ENCODE peak calls at places on chromosome 19, in eight cellular contexts. Y is small intestine, T is PC-9, Q is astrocyte, N is brain microvascular endothelial cell, U is SJCRH30, L is esophagus squamous epithelium, R is left ventricle myocardium inferior. B is an unnamed sample.
A peak's percentile ranks its signal among the peaks of the same experiment; 100 is the strongest.

GRCh38 chr19:19154768-19155494 is 15.1 kb downstream of the MEF2B start:
- DNase-seq in Y (no peak), T (no peak), Q (no peak), N (no peak), U (no peak), L (no peak), R (no peak), B (no peak)

GRCh38 chr19:10431254-10431942 is 11.1 kb downstream of the PDE4A start:
- DNase-seq in Y (peak; percentile 36), T (no peak), Q (no peak), N (no peak), U (no peak), L (no peak), R (peak; percentile 32), B (no peak)

GRCh38 chr19:10112037-10112751 is 701 bp downstream of the P2RY11 start:
- DNase-seq in Y (no peak), T (no peak), Q (no peak), N (no peak), U (no peak), L (no peak), R (no peak), B (no peak)

GRCh38 chr19:39919976-39920375 is 14.5 kb downstream of the FCGBP start:
- DNase-seq in Y (no peak), T (peak; percentile 64), Q (no peak), N (no peak), U (no peak), L (no peak), R (no peak), B (no peak)

GRCh38 chr19:34263745-34264237 is 9.4 kb downstream of the GARRE1 start:
- DNase-seq in Y (no peak), T (no peak), Q (no peak), N (no peak), U (no peak), L (no peak), R (no peak), B (no peak)

GRCh38 chr19:48296963-48297734 is 27.3 kb downstream of the ZNF114 start:
- DNase-seq in Y (no peak), T (no peak), Q (no peak), N (no peak), U (no peak), L (no peak), R (no peak), B (no peak)

GRCh38 chr19:48575931-48576622 is 24.1 kb downstream of the SULT2B1 start:
- DNase-seq in Y (no peak), T (no peak), Q (no peak), N (no peak), U (no peak), L (no peak), R (no peak), B (no peak)

GRCh38 chr19:10817291-10818038 is 18.5 kb downstream of the TMED1 start:
- DNase-seq in Y (no peak), T (no peak), Q (peak; percentile 84), N (peak; percentile 91), U (no peak), L (no peak), R (no peak), B (no peak)

GRCh38 chr19:4523306-4524110 is 5.2 kb upstream of the PLIN4 start:
- DNase-seq in Y (peak; percentile 25), T (no peak), Q (no peak), N (no peak), U (peak; percentile 63), L (no peak), R (peak; percentile 51), B (peak; percentile 53)

GRCh38 chr19:19056636-19057275 is 7.0 kb upstream of the SLC25A42 start:
- DNase-seq in Y (no peak), T (no peak), Q (no peak), N (no peak), U (no peak), L (no peak), R (no peak), B (no peak)

GRCh38 chr19:6677924-6678689 is 8.1 kb upstream of the TNFSF14 start:
- DNase-seq in Y (no peak), T (no peak), Q (no peak), N (no peak), U (no peak), L (no peak), R (no peak), B (peak; percentile 18)

GRCh38 chr19:34471906-34472305 is 9.7 kb upstream of the WTIP start:
- DNase-seq in Y (no peak), T (no peak), Q (no peak), N (no peak), U (no peak), L (no peak), R (no peak), B (no peak)

GRCh38 chr19:45470147-45471081 is 2.6 kb downstream of the FOSB start:
- DNase-seq in Y (no peak), T (peak; percentile 82), Q (peak; percentile 91), N (peak; percentile 53), U (no peak), L (no peak), R (no peak), B (no peak)

DNA sequence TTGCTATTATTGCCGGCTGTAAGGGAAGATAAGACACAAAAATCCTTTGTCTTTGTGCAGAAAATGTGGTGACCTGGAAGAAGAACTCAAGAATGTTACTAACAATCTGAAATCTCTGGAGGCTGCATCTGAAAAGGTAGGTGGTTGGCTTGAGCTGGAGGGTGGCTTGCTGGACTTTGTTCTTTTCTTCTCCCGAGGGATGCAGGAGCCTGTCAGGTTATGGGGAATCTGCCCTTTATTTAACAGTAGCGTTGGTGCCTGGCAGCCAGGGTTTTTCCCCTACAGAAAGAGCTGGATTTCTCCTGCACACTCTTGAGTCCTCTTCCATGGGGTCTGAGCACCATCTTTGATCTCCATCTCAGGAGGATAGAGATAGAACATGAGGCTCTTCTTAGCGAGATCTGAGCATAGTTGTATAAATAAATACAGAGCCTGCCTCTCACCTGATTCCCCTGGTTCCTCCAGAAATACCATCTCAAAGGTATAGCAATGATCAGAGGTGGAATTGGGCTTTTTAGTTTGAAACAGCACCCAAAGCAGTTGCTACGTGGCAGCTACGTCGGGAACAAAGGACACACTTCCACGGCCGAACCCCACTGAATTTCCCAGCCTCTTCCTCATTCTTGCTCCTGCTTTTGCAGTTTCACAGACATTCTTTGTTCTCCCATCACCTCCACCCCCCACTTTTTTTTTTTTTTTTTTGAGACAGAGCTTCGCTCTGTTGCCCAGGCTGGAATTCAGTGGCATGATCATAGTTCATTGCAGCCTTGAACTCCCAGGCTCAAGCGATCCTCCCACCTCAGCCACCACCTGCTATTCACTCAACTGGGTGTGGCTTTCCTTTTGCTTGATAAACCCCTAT is 12.9 kb downstream of the TPM4 start:
- DNase-seq in Y (peak; percentile 67), T (no peak), Q (no peak), N (no peak), U (no peak), L (no peak), R (no peak), B (no peak)
- H3K27me3 ChIP-seq in Y (no peaks in the 10 kb centered on the region), T (no peaks in the 10 kb centered on the region), Q (no peaks in the 10 kb centered on the region), N (no peaks in the 10 kb centered on the region), U (no peaks in the 10 kb centered on the region), L (no peaks in the 10 kb centered on the region), R (no peaks in the 10 kb centered on the region), B (no peaks in the 10 kb centered on the region)

GRCh38 chr19:42272535-42272897 is 3.5 kb downstream of the CIC start:
- DNase-seq in Y (no peak), T (no peak), Q (no peak), N (no peak), U (no peak), L (no peak), R (no peak), B (no peak)

GRCh38 chr19:42269518-42270345 is 680 bp downstream of the CIC start:
- DNase-seq in Y (no peak), T (no peak), Q (no peak), N (no peak), U (no peak), L (no peak), R (no peak), B (no peak)

GRCh38 chr19:42270346-42271044 is 1.4 kb downstream of the CIC start:
- DNase-seq in Y (peak; percentile 68), T (peak; percentile 59), Q (peak; percentile 58), N (peak; percentile 70), U (no peak), L (no peak), R (no peak), B (no peak)

GRCh38 chr19:42271861-42272534 is 2.9 kb downstream of the CIC start:
- DNase-seq in Y (no peak), T (no peak), Q (no peak), N (no peak), U (no peak), L (no peak), R (no peak), B (no peak)

DNA sequence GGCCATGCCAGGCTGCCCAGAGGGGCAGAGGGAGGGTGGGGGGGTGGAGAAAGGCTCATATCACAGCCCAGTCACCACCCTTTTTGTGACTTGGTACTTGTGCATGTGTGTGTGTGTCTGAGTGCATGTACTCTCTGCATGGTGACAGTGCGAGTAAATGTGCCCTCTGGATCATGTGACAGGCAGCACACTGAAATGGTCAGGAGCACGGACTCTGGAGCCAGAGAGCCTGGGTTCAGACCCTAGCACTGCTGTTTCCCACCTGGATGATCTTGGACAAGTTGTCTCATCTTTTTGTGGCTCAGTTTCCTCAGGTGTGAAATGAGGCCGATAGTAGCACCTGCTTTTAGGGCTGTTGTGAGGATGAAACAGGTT is 2.0 kb downstream of the CIC start:
- DNase-seq in Y (peak; percentile 60), T (no peak), Q (no peak), N (no peak), U (no peak), L (no peak), R (no peak), B (no peak)
- H3K4me3 ChIP-seq in Y (peak overlapping the region; percentile 74), T (no peak overlapping the region), Q (peak overlapping the region; percentile 86), N (peak overlapping the region; percentile 72), U (no peak overlapping the region), L (no peak overlapping the region), R (peak overlapping the region; percentile 71), B (no peak overlapping the region)

DNA sequence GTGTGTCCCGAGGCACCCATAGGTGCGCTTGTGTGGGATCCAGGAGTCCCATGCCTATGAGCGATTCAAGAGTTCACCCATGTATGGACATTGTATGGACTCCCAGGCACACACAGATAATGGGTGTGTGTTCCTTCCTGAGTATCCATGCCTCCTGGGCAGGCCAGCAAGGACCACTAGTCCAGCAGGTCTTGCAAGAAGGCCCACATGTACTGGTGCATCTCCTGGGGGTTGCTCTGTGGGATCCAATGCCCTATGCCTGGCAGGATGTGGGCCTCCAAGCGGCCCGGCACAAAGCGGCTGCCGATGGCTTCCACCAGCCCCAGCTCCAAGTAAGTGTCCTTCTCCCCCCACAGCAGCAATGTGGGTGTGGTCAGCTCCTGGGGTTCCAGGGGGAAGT is 5.0 kb downstream of the EPHX3 start:
- DNase-seq in Y (no peak), T (no peak), Q (no peak), N (no peak), U (no peak), L (no peak), R (no peak), B (no peak)
- H3K27me3 ChIP-seq in Y (peaks cover 3% of the 10 kb centered on the region), T (no peaks in the 10 kb centered on the region), Q (peaks cover 3% of the 10 kb centered on the region), N (no peaks in the 10 kb centered on the region), U (no peaks in the 10 kb centered on the region), L (peaks cover 14% of the 10 kb centered on the region), R (peaks cover 22% of the 10 kb centered on the region), B (no peaks in the 10 kb centered on the region)

DNA sequence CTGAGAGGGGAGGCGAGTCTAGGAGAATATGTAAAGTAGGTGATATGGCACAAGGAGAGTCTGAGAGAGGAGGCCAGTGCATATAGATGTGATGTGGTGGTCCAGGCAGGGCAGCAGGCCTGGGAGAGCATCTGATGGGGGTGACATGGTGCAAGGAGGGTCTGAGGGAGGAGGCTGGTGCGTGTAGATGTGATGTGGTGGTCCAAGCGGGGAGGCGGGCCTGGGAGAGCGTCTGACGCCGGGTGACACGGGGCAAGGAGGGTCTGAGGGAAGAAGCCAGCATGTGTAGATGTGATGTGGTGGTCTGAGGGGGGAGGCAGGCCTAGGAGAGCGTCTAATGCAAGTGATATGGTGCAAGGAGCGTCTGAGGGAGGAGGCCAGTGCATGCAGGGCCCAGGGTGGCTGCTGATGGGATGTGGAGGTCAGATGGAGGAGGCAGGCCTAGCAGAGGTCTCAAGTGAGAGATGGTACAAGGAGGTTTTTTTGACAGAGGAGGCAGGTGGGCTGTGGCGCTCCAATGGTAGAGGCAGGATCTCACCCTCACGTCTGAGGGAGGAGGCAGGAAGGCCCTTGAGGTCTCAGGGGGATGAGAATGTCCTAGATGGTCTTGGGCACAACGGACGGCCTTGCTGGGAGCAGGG is 16.2 kb downstream of the NFIC start:
- DNase-seq in Y (no peak), T (no peak), Q (no peak), N (no peak), U (no peak), L (no peak), R (no peak), B (no peak)
- H3K4me3 ChIP-seq in Y (no peak overlapping the region), T (no peak overlapping the region), Q (no peak overlapping the region), N (no peak overlapping the region), U (no peak overlapping the region), L (no peak overlapping the region), R (peak overlapping the region; percentile 24), B (no peak overlapping the region)

B was measured in Caco-2.